ENCODE peak calls at places on chromosome 12, in ten cellular contexts. J, Y, G, P, M, A, D, Z, X and N are unnamed samples.

GRCh38 chr12:49974231-49974675 is 1.5 kb downstream of the AQP6 start:
- DNase-seq in J (peak), Z (no peak), G (no peak), A (no peak), P (peak), D (no peak), M (peak), X (peak), Y (peak), N (peak)

GRCh38 chr12:34394211-34395055 is 372.1 kb downstream of the ALG10 start:
- DNase-seq in J (no peak), Z (no peak), M (peak), Y (no peak), A (peak), P (no peak), X (peak), G (no peak), D (no peak), N (no peak)

GRCh38 chr12:18923721-18924120 is 185.8 kb downstream of the CAPZA3 start:
- DNase-seq in G (no peak), J (no peak), M (no peak), P (no peak), A (no peak), X (no peak), D (no peak), Z (peak), Y (no peak), N (no peak)

GRCh38 chr12:3863756-3864155 is 9.4 kb downstream of the PARP11 start:
- DNase-seq in M (no peak), X (no peak), P (no peak), A (no peak), D (no peak), Y (no peak), J (no peak), Z (no peak), G (no peak), N (no peak)

GRCh38 chr12:92226036-92226661 is 80.5 kb upstream of the BTG1 start:
- DNase-seq in X (no peak), G (no peak), A (no peak), D (no peak), J (no peak), Z (no peak), M (no peak), P (peak), Y (peak), N (no peak)

GRCh38 chr12:3097186-3097804 is 20.1 kb downstream of the TSPAN9 start:
- DNase-seq in P (peak), D (no peak), J (no peak), A (no peak), Z (peak), M (peak), X (peak), G (no peak), Y (no peak), N (no peak)

GRCh38 chr12:40325349-40325960 is 100.7 kb downstream of the LRRK2 start:
- DNase-seq in X (no peak), Z (peak), G (peak), D (no peak), A (no peak), P (peak), Y (peak), M (no peak), J (peak), N (no peak)

GRCh38 chr12:18868673-18869072 is 130.8 kb downstream of the CAPZA3 start:
- DNase-seq in G (no peak), J (no peak), X (no peak), A (no peak), D (no peak), M (no peak), Z (peak), Y (peak), P (peak), N (no peak)

GRCh38 chr12:116959845-116960514 is 49.2 kb downstream of the FBXW8 start:
- DNase-seq in Z (no peak), X (no peak), D (no peak), M (no peak), P (no peak), J (no peak), G (no peak), Y (no peak), A (no peak), N (no peak)